ENCODE peak calls at places on chromosomes 7 and 10, in six cellular contexts. E is astrocyte of the cerebellum, K is transverse colon, U is adrenal gland, V is GM23338, F is colonic mucosa. W is an unnamed sample.

GRCh38 chr10:35643151-35643975 is 1.3 kb upstream of the FZD8 start:
- DNase-seq in E (peak), K (peak), U (peak), V (peak), F (peak), W (peak)

GRCh38 chr7:84548366-84549085 is 353.9 kb upstream of the SEMA3A start:
- DNase-seq in E (peak), K (no peak), U (no peak), V (peak), F (no peak), W (peak)

GRCh38 chr7:100016209-100016901 is 959 bp downstream of the ZKSCAN1 start:
- DNase-seq in E (no peak), K (peak), U (no peak), V (no peak), F (peak), W (no peak)

GRCh38 chr10:24589265-24589664 is 134.4 kb downstream of the ARHGAP21 start:
- DNase-seq in E (no peak), K (no peak), U (no peak), V (no peak), F (no peak), W (no peak)

GRCh38 chr10:76667307-76668012 is 970.1 kb downstream of the KCNMA1 start:
- DNase-seq in E (no peak), K (no peak), U (no peak), V (no peak), F (no peak), W (no peak)

GRCh38 chr7:31065021-31065593 is 13.0 kb downstream of the ADCYAP1R1 start:
- DNase-seq in E (no peak), K (no peak), U (no peak), V (peak), F (no peak), W (no peak)

GRCh38 chr10:60943372-60944158 is 420 bp downstream of the RHOBTB1 start:
- DNase-seq in E (no peak), K (peak), U (peak), V (peak), F (peak), W (no peak)

GRCh38 chr10:31317652-31318381 is 1.2 kb upstream of the ZEB1 start:
- DNase-seq in E (no peak), K (peak), U (no peak), V (no peak), F (no peak), W (no peak)

GRCh38 chr7:150971242-150972048 is 6.7 kb downstream of the KCNH2 start:
- DNase-seq in E (no peak), K (no peak), U (no peak), V (no peak), F (no peak), W (no peak)

GRCh38 chr10:13346280-13346819 is 1.7 kb downstream of the SEPHS1 start:
- DNase-seq in E (no peak), K (peak), U (peak), V (no peak), F (peak), W (peak)

GRCh38 chr7:105205592-105206211 is 183.0 kb downstream of the SRPK2 start:
- DNase-seq in E (no peak), K (no peak), U (no peak), V (no peak), F (no peak), W (no peak)

GRCh38 chr10:128047991-128048826 is 78.0 kb downstream of the MKI67 start:
- DNase-seq in E (no peak), K (peak), U (no peak), V (no peak), F (peak), W (no peak)

GRCh38 chr10:43061764-43062163 is 15.1 kb upstream of the RET start:
- DNase-seq in E (no peak), K (no peak), U (no peak), V (no peak), F (no peak), W (no peak)

GRCh38 chr10:930415-931325 is 835 bp downstream of the LARP4B start:
- DNase-seq in E (no peak), K (peak), U (peak), V (peak), F (peak), W (no peak)

GRCh38 chr10:123404357-123404756 is 250.2 kb downstream of the BUB3 start:
- DNase-seq in E (no peak), K (no peak), U (no peak), V (peak), F (no peak), W (no peak)

GRCh38 chr10:132457328-132458070 is 60.5 kb downstream of the PWWP2B start:
- DNase-seq in E (no peak), K (no peak), U (no peak), V (no peak), F (no peak), W (no peak)

GRCh38 chr7:2508327-2509231 is 11.0 kb upstream of the LFNG start:
- DNase-seq in E (no peak), K (peak), U (peak), V (no peak), F (peak), W (peak)

GRCh38 chr10:122468923-122469781 is 7.8 kb downstream of the HTRA1 start:
- DNase-seq in E (peak), K (no peak), U (peak), V (no peak), F (no peak), W (peak)

GRCh38 chr10:133143200-133143533 is 16.9 kb upstream of the KNDC1 start:
- DNase-seq in E (no peak), K (no peak), U (no peak), V (no peak), F (no peak), W (no peak)

GRCh38 chr7:31408120-31408729 is 67.7 kb upstream of the NEUROD6 start:
- DNase-seq in E (peak), K (no peak), U (no peak), V (no peak), F (no peak), W (no peak)

GRCh38 chr10:131178956-131179355 is 132.6 kb downstream of the TCERG1L start:
- DNase-seq in E (no peak), K (no peak), U (no peak), V (no peak), F (no peak), W (no peak)

GRCh38 chr7:42046483-42046882 is 190.5 kb downstream of the GLI3 start:
- DNase-seq in E (peak), K (no peak), U (no peak), V (no peak), F (no peak), W (no peak)

GRCh38 chr10:127882801-127883459 is 9.8 kb downstream of the CLRN3 start:
- DNase-seq in E (no peak), K (no peak), U (no peak), V (no peak), F (peak), W (no peak)

GRCh38 chr10:79066460-79067240 is 2.1 kb upstream of the ZMIZ1 start:
- DNase-seq in E (no peak), K (no peak), U (no peak), V (peak), F (peak), W (no peak)

GRCh38 chr10:127587668-127588395 is 38.7 kb downstream of the NPS start:
- DNase-seq in E (no peak), K (no peak), U (no peak), V (no peak), F (no peak), W (no peak)

GRCh38 chr7:141210862-141211261 is 137.0 kb downstream of the TMEM178B start:
- DNase-seq in E (no peak), K (no peak), U (no peak), V (peak), F (no peak), W (no peak)

GRCh38 chr10:3873728-3874461 is 88.9 kb upstream of the KLF6 start:
- DNase-seq in E (no peak), K (no peak), U (no peak), V (peak), F (no peak), W (no peak)

GRCh38 chr10:119199231-119199992 is 8.0 kb upstream of the GRK5 start:
- DNase-seq in E (peak), K (peak), U (peak), V (peak), F (peak), W (no peak)

GRCh38 chr10:91908358-91909177 is 718 bp downstream of the FGFBP3 start:
- DNase-seq in E (no peak), K (peak), U (peak), V (peak), F (peak), W (no peak)

GRCh38 chr7:136617176-136617575 is 251.3 kb upstream of the CHRM2 start:
- DNase-seq in E (no peak), K (no peak), U (no peak), V (no peak), F (no peak), W (no peak)

GRCh38 chr7:108468246-108468645 is 12.0 kb upstream of the NRCAM start:
- DNase-seq in E (no peak), K (no peak), U (no peak), V (peak), F (no peak), W (no peak)

GRCh38 chr7:92678291-92678920 is 88.2 kb upstream of the FAM133B start:
- DNase-seq in E (no peak), K (no peak), U (peak), V (no peak), F (no peak), W (no peak)

GRCh38 chr7:46681865-46682503 is 760.9 kb upstream of the IGFBP3 start:
- DNase-seq in E (no peak), K (no peak), U (no peak), V (no peak), F (no peak), W (no peak)

GRCh38 chr7:43220250-43220649 is 107.8 kb downstream of the HECW1 start:
- DNase-seq in E (peak), K (no peak), U (no peak), V (no peak), F (no peak), W (peak)

GRCh38 chr7:157352506-157352905 is 15.7 kb downstream of the DNAJB6 start:
- DNase-seq in E (no peak), K (no peak), U (no peak), V (no peak), F (no peak), W (no peak)

GRCh38 chr10:784377-784758 is 94.9 kb upstream of the DIP2C start:
- DNase-seq in E (no peak), K (peak), U (peak), V (peak), F (peak), W (no peak)

GRCh38 chr10:114762811-114763210 is 58.8 kb upstream of the FHIP2A start:
- DNase-seq in E (no peak), K (no peak), U (no peak), V (no peak), F (no peak), W (no peak)

GRCh38 chr10:109963439-109963838 is 40.1 kb upstream of the XPNPEP1 start:
- DNase-seq in E (no peak), K (no peak), U (no peak), V (no peak), F (no peak), W (peak)

GRCh38 chr7:157496426-157497275 is 159.8 kb downstream of the DNAJB6 start:
- DNase-seq in E (no peak), K (no peak), U (no peak), V (no peak), F (no peak), W (no peak)

GRCh38 chr7:119949053-119949452 is 323.9 kb upstream of the KCND2 start:
- DNase-seq in E (no peak), K (no peak), U (no peak), V (no peak), F (no peak), W (no peak)

GRCh38 chr7:119944601-119944972 is 328.4 kb upstream of the KCND2 start:
- DNase-seq in E (no peak), K (no peak), U (no peak), V (no peak), F (no peak), W (no peak)

GRCh38 chr7:119945822-119946221 is 327.2 kb upstream of the KCND2 start:
- DNase-seq in E (no peak), K (no peak), U (no peak), V (no peak), F (no peak), W (no peak)

DNA sequence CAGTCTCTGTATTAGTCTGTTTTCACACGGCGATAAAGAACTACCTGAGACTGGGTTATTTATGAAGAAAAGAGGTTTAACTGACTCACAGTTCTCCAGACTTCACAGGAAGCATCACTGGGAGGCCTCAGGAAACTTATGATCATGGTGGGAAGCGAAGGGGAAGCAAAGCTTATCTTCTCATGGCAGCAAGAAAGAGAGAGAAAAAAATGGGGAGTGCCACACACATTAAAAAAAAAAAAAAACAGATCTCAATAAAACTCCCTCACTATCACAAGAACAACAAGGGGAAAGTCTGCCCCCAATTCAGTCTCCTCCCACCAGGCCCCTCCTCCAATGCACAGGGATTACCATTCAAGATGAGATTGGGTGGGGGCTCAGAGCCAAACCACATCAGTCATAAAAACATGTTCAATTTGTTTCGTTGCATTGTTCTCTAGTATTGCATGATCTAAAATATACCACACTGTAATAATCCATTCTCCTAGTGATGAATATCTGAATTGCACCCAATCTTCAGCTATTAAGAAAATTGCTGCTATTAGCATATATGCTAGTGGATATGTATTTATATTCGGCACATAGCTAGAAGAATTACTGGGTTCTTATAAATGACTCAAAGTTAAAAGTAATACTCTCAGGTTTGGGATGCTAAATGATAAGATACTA is 328.9 kb upstream of the KCND2 start:
- DNase-seq in E (no peak), K (no peak), U (no peak), V (no peak), F (no peak), W (no peak)
- TF ChIP-seq CTCF in E (no peak), K (no peak), U (no peak), V (no peak), F (no peak), W (no peak)

DNA sequence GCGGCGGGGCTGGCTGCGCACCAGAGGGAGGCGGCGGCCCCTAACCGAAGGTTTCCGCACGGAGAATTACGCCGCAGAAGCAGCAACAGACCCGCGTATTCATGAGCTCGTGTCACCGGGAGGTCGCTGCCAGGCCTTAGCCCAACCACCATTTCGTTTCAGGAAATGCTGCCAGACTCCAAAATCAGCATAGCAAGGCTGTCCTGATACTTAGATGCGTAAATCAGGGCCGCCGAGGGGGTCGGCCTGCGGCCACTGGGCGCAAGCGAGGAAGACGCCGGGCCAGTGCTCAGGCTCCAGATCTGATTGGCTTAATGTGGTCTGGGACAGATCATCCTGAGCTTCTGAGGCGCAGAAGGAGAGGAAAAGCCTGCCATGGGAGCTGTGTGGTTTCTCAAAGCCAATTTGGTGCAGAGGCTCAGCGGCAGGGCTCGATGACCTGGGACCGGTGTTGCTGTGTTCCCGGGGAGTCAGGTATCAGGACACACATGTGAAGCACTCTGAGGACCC is 247.9 kb downstream of the BAMBI start:
- DNase-seq in E (no peak), K (no peak), U (no peak), V (peak), F (no peak), W (no peak)
- H3K4me3 ChIP-seq in E (no peak), K (no peak), U (no peak), V (peak), F (no peak), W (no peak)

DNA sequence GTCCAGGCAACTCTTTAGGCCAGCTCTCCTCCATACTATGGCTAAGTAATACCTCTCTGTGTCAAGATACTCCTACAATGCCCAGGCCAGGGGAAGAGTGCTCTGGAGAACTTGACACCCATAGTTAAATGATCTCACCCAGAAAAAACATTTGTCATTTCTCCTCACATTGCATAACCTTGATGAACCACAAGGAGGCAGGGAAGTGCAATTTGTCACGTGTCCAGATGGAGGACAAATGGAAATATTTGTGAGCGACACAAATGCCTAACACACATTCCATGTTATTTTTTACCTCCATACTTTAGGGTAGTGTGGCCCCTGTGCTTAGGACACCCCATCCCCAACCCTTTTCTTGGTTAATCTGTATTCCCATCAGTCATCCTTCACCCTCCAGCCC is 78.3 kb downstream of the HTR7 start:
- DNase-seq in E (no peak), K (no peak), U (no peak), V (peak), F (no peak), W (no peak)
- TF ChIP-seq CTCF in E (peak), K (no peak), U (peak), V (peak), F (no peak), W (peak)

GRCh38 chr10:96719205-96719604 is 1.1 kb downstream of the PIK3AP1 start:
- DNase-seq in E (no peak), K (no peak), U (no peak), V (no peak), F (no peak), W (no peak)

GRCh38 chr10:96719850-96720421 is 378 bp downstream of the PIK3AP1 start:
- DNase-seq in E (no peak), K (peak), U (peak), V (peak), F (peak), W (no peak)

GRCh38 chr10:96720422-96721206 is at the start of gene PIK3AP1:
- DNase-seq in E (no peak), K (peak), U (peak), V (peak), F (peak), W (no peak)

GRCh38 chr10:96718304-96718990 is 1.9 kb downstream of the PIK3AP1 start:
- DNase-seq in E (no peak), K (no peak), U (no peak), V (no peak), F (no peak), W (no peak)

DNA sequence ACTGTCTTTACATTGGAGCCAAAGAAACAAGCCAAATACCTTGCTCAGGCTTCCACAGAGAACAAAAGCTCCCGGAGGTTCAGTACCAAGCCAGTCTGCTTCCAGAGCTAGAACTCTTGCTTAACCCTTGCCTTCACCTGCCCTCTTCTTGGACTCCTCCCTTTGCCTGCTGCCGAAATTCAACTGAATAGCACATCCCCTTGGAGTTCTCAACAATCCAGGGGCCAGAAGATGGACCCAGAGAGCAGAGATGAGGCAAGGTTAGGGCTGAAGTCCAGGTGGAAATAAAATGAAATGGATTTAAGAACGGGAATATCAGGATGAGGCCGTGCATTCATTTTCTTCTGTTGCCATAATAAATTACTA is 876 bp upstream of the PIK3AP1 start:
- DNase-seq in E (no peak), K (no peak), U (no peak), V (peak), F (no peak), W (no peak)
- H3K4me3 ChIP-seq in E (no peak), K (no peak), U (no peak), V (peak), F (no peak), W (no peak)

GRCh38 chr7:914521-915194 is 38.3 kb downstream of the GET4 start:
- DNase-seq in E (no peak), K (no peak), U (no peak), V (no peak), F (no peak), W (no peak)
- TF ChIP-seq CTCF in E (no peak), K (no peak), U (no peak), V (no peak), F (no peak), W (no peak)

GRCh38 chr10:95963202-95963991 is 55.6 kb downstream of the CC2D2B start:
- DNase-seq in E (no peak), K (no peak), U (no peak), V (no peak), F (no peak), W (no peak)
- H3K4me3 ChIP-seq in E (no peak), K (no peak), U (no peak), V (no peak), F (no peak), W (no peak)

DNA sequence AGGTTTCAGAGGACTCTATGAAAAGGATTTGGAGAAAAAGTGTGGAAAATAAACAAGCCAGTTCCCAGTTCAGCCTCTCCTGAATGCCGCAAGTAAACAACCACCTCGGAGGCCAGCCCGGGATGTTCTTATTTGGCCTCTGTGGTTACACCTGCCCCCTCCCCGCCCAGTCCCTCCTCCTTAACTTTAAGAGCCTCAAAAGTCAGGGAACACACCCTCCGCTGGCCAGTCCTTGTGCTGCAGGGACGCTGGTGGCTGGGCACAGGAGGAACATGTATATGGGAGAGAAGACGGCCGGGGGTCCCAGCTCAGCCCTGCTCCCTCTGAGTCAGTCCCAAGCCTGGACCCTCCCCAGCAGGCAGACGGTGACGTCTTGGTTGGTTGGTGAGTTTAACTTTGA is 6.1 kb downstream of the CHST3 start:
- DNase-seq in E (no peak), K (no peak), U (peak), V (peak), F (peak), W (no peak)
- TF ChIP-seq CTCF in E (no peak), K (peak), U (peak), V (peak), F (no peak), W (peak)

W was measured in AG09309.